ENCODE peak calls at places on chromosomes 4 and X, in six cellular contexts. One of them, this sample, is unnamed.

GRCh38 chrX:633655-634305 is 3.2 kb downstream of the SHOX start:
- DNase-seq in GM12865: no peak
- DNase-seq in A549: no peak
- DNase-seq in HT1080: no peak
- DNase-seq in lower lobe of right lung: no peak
- DNase-seq in endothelial cell of umbilical vein: no peak
- DNase-seq in this sample: no peak

GRCh38 chr4:4327652-4328121 is 37.6 kb downstream of the ZBTB49 start:
- DNase-seq in GM12865: no peak
- DNase-seq in A549: peak
- DNase-seq in HT1080: no peak
- DNase-seq in lower lobe of right lung: peak
- DNase-seq in endothelial cell of umbilical vein: peak
- DNase-seq in this sample: no peak

GRCh38 chr4:147361726-147362125 is 119.2 kb upstream of the EDNRA start:
- DNase-seq in GM12865: no peak
- DNase-seq in A549: no peak
- DNase-seq in HT1080: peak
- DNase-seq in lower lobe of right lung: no peak
- DNase-seq in endothelial cell of umbilical vein: peak
- DNase-seq in this sample: peak

GRCh38 chrX:45807572-45808425 is 607.1 kb upstream of the DIPK2B start:
- DNase-seq in GM12865: no peak
- DNase-seq in A549: no peak
- DNase-seq in HT1080: peak
- DNase-seq in lower lobe of right lung: no peak
- DNase-seq in endothelial cell of umbilical vein: peak
- DNase-seq in this sample: peak

GRCh38 chr4:132642196-132642817 is 506.8 kb upstream of the PCDH10 start:
- DNase-seq in GM12865: peak
- DNase-seq in A549: peak
- DNase-seq in HT1080: peak
- DNase-seq in lower lobe of right lung: no peak
- DNase-seq in endothelial cell of umbilical vein: peak
- DNase-seq in this sample: peak

GRCh38 chrX:49042581-49043219 is 457 bp downstream of the TFE3 start:
- DNase-seq in GM12865: peak
- DNase-seq in A549: no peak
- DNase-seq in HT1080: peak
- DNase-seq in lower lobe of right lung: no peak
- DNase-seq in endothelial cell of umbilical vein: no peak
- DNase-seq in this sample: no peak

GRCh38 chr4:120517966-120518365 is 404.6 kb downstream of the PRDM5 start:
- DNase-seq in GM12865: peak
- DNase-seq in A549: peak
- DNase-seq in HT1080: peak
- DNase-seq in lower lobe of right lung: no peak
- DNase-seq in endothelial cell of umbilical vein: peak
- DNase-seq in this sample: peak

GRCh38 chr4:4694296-4694772 is 152.5 kb upstream of the STX18 start:
- DNase-seq in GM12865: peak
- DNase-seq in A549: peak
- DNase-seq in HT1080: peak
- DNase-seq in lower lobe of right lung: no peak
- DNase-seq in endothelial cell of umbilical vein: no peak
- DNase-seq in this sample: no peak

GRCh38 chr4:185965456-185966384 is 103.2 kb upstream of the TLR3 start:
- DNase-seq in GM12865: peak
- DNase-seq in A549: no peak
- DNase-seq in HT1080: no peak
- DNase-seq in lower lobe of right lung: no peak
- DNase-seq in endothelial cell of umbilical vein: peak
- DNase-seq in this sample: no peak

GRCh38 chr4:94354474-94354896 is 11.8 kb upstream of the HPGDS start:
- DNase-seq in GM12865: no peak
- DNase-seq in A549: no peak
- DNase-seq in HT1080: no peak
- DNase-seq in lower lobe of right lung: no peak
- DNase-seq in endothelial cell of umbilical vein: no peak
- DNase-seq in this sample: no peak

GRCh38 chr4:108556166-108556565 is 64.2 kb upstream of the RPL34 start:
- DNase-seq in GM12865: no peak
- DNase-seq in A549: no peak
- DNase-seq in HT1080: no peak
- DNase-seq in lower lobe of right lung: no peak
- DNase-seq in endothelial cell of umbilical vein: no peak
- DNase-seq in this sample: no peak

GRCh38 chr4:115145393-115146160 is 32.2 kb upstream of the NDST4 start:
- DNase-seq in GM12865: no peak
- DNase-seq in A549: no peak
- DNase-seq in HT1080: no peak
- DNase-seq in lower lobe of right lung: no peak
- DNase-seq in endothelial cell of umbilical vein: no peak
- DNase-seq in this sample: no peak